ENCODE peak calls at places on chromosomes 13 and 19, in eight cellular contexts. O is left ventricle myocardium inferior; I is CD8-positive, alpha-beta memory T cell; F is BJ; L is Peyer's patch; Y is right atrium auricular region; Q is A549; G is foreskin fibroblast. V is an unnamed sample.

GRCh38 chr13:25286308-25286968 is 850 bp downstream of the MTMR6 start:
- DNase-seq in O (no peak), I (peak; percentile 67), F (no peak), L (peak; percentile 62), Y (no peak), Q (no peak), G (peak; percentile 29), V (peak; percentile 30)

GRCh38 chr19:50728084-50728737 is 5.0 kb downstream of the CLEC11A start:
- DNase-seq in O (peak; percentile 76), I (no peak), F (no peak), L (peak; percentile 26), Y (peak; percentile 71), Q (no peak), G (peak; percentile 85), V (peak; percentile 84)

GRCh38 chr19:54325194-54325621 is 12.2 kb upstream of the LILRA5 start:
- DNase-seq in O (no peak), I (peak; percentile 56), F (no peak), L (peak; percentile 41), Y (no peak), Q (peak; percentile 60), G (peak; percentile 6), V (no peak)

GRCh38 chr19:4534836-4535658 is at the start of gene PLIN5:
- DNase-seq in O (peak; percentile 81), I (peak; percentile 59), F (no peak), L (peak; percentile 27), Y (peak; percentile 66), Q (peak; percentile 65), G (no peak), V (no peak)

GRCh38 chr13:96294930-96295657 is 205.2 kb downstream of the HS6ST3 start:
- DNase-seq in O (no peak), I (no peak), F (no peak), L (no peak), Y (no peak), Q (no peak), G (no peak), V (no peak)

GRCh38 chr19:6718741-6719539 is 1.5 kb downstream of the C3 start:
- DNase-seq in O (no peak), I (no peak), F (no peak), L (peak; percentile 29), Y (no peak), Q (peak; percentile 58), G (no peak), V (no peak)

GRCh38 chr19:6532244-6532999 is 1.6 kb downstream of the TNFSF9 start:
- DNase-seq in O (no peak), I (no peak), F (no peak), L (peak; percentile 58), Y (no peak), Q (no peak), G (no peak), V (no peak)

GRCh38 chr19:38721977-38722773 is 22.1 kb downstream of the CAPN12 start:
- DNase-seq in O (peak; percentile 71), I (no peak), F (no peak), L (no peak), Y (peak; percentile 80), Q (no peak), G (no peak), V (no peak)

GRCh38 chr19:30393046-30393445 is 20.9 kb downstream of the ZNF536 start:
- DNase-seq in O (no peak), I (no peak), F (no peak), L (no peak), Y (no peak), Q (no peak), G (peak; percentile 36), V (peak; percentile 46)

GRCh38 chr19:38975861-38976271 is 324 bp upstream of the FBXO17 start:
- DNase-seq in O (no peak), I (no peak), F (no peak), L (no peak), Y (no peak), Q (peak; percentile 71), G (no peak), V (no peak)

GRCh38 chr19:49417090-49417489 is 6.2 kb downstream of the PTH2 start:
- DNase-seq in O (no peak), I (no peak), F (no peak), L (no peak), Y (no peak), Q (no peak), G (no peak), V (no peak)

GRCh38 chr13:23586336-23586735 is 16.1 kb downstream of the TNFRSF19 start:
- DNase-seq in O (no peak), I (no peak), F (no peak), L (no peak), Y (no peak), Q (no peak), G (no peak), V (no peak)

GRCh38 chr19:4976412-4977298 is 7.7 kb downstream of the KDM4B start:
- DNase-seq in O (peak; percentile 72), I (no peak), F (peak; percentile 89), L (peak; percentile 39), Y (peak; percentile 96), Q (peak; percentile 62), G (peak; percentile 89), V (no peak)

GRCh38 chr19:7923295-7924191 is 2.4 kb downstream of the CTXN1 start:
- DNase-seq in O (no peak), I (no peak), F (no peak), L (no peak), Y (no peak), Q (no peak), G (no peak), V (no peak)

GRCh38 chr19:52542984-52543664 is 15.7 kb downstream of the ZNF808 start:
- DNase-seq in O (no peak), I (peak; percentile 68), F (no peak), L (no peak), Y (no peak), Q (no peak), G (peak; percentile 16), V (no peak)

GRCh38 chr19:18790566-18791314 is at the start of gene COMP:
- DNase-seq in O (no peak), I (no peak), F (no peak), L (no peak), Y (no peak), Q (no peak), G (no peak), V (no peak)

GRCh38 chr19:18791315-18791678 is 192 bp upstream of the COMP start:
- DNase-seq in O (no peak), I (no peak), F (no peak), L (no peak), Y (no peak), Q (no peak), G (no peak), V (no peak)

GRCh38 chr19:18789883-18790565 is 1.1 kb downstream of the COMP start:
- DNase-seq in O (no peak), I (no peak), F (no peak), L (peak; percentile 24), Y (no peak), Q (no peak), G (no peak), V (peak; percentile 65)

GRCh38 chr19:18788782-18789421 is 2.2 kb downstream of the COMP start:
- DNase-seq in O (no peak), I (no peak), F (no peak), L (no peak), Y (no peak), Q (no peak), G (no peak), V (no peak)

DNA sequence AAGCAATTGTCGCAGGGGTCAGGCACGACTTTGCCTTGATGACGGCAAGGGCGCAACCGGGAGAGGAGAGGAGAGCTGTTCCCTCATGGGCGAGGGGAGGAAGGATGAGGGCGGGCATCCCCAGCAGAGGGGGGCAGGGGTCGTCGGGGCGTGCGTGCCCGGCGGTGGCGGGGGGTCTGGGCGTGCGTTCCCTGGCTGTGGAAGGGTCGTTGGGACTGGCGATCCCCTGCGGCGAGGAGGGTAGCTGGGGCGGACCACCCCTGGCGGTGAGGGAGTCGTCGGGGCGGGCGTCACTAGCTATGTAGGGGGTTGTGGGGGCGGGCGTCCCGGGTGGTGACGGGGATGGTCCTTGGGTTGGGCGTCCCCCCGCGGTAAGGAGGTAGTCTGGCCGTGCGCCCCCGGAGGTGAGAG is 1.7 kb downstream of the COMP start:
- DNase-seq in O (no peak), I (no peak), F (no peak), L (no peak), Y (no peak), Q (no peak), G (no peak), V (no peak)
- H3K4me3 ChIP-seq in O (peak overlapping the region; percentile 56), I (no peak overlapping the region), F (no peak overlapping the region), L (peak overlapping the region; percentile 34), Y (peak overlapping the region; percentile 41), Q (peak overlapping the region; percentile 31), G (no peak overlapping the region), V (peak overlapping the region; percentile 24)

GRCh38 chr19:17289489-17289888 is 7.8 kb downstream of the ANKLE1 start:
- DNase-seq in O (peak; percentile 80), I (no peak), F (no peak), L (peak; percentile 36), Y (no peak), Q (peak; percentile 89), G (peak; percentile 85), V (peak; percentile 87)
- H3K4me3 ChIP-seq in O (peak overlapping the region; percentile 39), I (no peak overlapping the region), F (peak overlapping the region; percentile 7), L (no peak overlapping the region), Y (peak overlapping the region; percentile 25), Q (no peak overlapping the region), G (no peak overlapping the region), V (no peak overlapping the region)

DNA sequence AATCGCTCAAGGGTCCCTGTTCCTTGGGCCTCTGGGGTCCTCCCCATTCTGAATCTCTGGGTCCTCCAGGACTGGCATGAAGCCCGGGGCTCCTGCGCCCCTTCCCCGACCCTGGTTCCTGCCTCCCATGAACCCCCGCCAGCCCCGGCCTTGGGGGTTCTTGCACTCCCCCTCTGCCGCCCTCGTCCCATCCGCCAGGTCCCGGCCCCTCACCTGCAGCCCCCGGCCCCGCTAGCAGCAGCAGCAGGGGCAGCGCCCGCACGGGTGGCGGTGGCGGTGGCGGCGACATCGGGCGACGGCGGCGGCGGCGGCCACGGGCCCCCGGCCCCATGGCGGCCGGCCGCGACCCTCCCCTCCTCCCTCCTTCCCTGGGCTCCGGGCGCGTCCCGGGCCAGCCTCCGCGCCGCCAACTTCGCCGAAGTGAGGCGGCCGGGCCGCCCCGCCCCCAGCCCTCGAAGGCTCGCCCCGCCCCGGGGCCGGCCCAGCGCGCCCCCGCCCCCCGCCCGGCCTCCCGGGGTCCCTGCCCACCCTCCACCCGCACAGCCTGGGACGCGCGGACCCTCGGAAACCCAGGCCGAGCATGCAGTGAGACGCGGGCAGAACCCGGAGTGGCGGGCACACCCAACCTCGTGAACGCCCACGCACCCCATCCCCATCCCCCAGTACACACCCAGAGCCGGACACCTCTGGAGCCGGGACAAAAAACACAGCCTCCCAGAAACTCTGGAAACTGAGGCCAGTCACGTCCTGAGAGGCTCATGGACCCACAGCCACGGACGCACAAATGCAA is at the start of gene NOTCH3:
- DNase-seq in O (no peak), I (no peak), F (no peak), L (no peak), Y (no peak), Q (no peak), G (no peak), V (no peak)
- H3K4me3 ChIP-seq in O (peak within 1 kb of the TSS; percentile 66), I (no peak within 1 kb of the TSS), F (peak within 1 kb of the TSS; percentile 90), L (peak within 1 kb of the TSS; percentile 36), Y (peak within 1 kb of the TSS; percentile 56), Q (peak within 1 kb of the TSS; percentile 68), G (peak within 1 kb of the TSS; percentile 69), V (peak within 1 kb of the TSS; percentile 37)

GRCh38 chr13:71171740-71172139 is 695.3 kb downstream of the DACH1 start:
- DNase-seq in O (no peak), I (no peak), F (no peak), L (no peak), Y (no peak), Q (no peak), G (no peak), V (no peak)

DNA sequence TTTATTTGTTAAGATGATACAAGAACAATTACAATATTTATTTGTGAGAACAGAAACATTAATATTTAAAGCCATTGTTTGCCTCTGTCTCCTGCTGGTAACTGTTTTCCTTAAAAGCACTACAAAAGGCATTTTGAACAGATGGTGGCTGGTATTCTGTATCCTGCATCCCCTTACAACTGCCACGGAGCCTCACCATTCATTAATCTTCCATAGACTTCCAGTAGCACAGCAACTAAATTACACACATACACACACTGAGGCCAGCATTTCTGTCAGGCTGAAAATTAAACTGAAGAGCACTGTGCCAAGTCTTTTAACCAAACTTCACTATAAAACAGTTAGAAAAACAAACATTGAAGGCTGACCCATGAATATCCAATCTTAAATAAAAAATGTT is 697.9 kb downstream of the DACH1 start:
- DNase-seq in O (no peak), I (no peak), F (no peak), L (no peak), Y (no peak), Q (no peak), G (no peak), V (no peak)
- H3K4me3 ChIP-seq in O (no peak overlapping the region), I (no peak overlapping the region), F (no peak overlapping the region), L (no peak overlapping the region), Y (no peak overlapping the region), Q (no peak overlapping the region), G (no peak overlapping the region), V (no peak overlapping the region)

V was measured in MG63.